ENCODE peak calls at places on chromosomes 6 and 20, in eight cellular contexts. N is PC-3, I is GM23248, K is HCT116, Z is MM.1S, V is hepatocyte, B is SK-N-SH, R is PC-9. X is an unnamed sample. For H3K9me2, the result is how much of the 10 kb centered on the place peaks cover.

GRCh38 chr20:38127011-38127621 is 38.0 kb downstream of the TGM2 start:
- DNase-seq in Z (no peak), N (peak), V (peak), R (peak), K (peak), I (peak), B (no peak), X (no peak)

GRCh38 chr6:23690650-23691049 is 435.4 kb upstream of the NRSN1 start:
- DNase-seq in I (no peak), B (no peak), Z (no peak), K (no peak), V (no peak), N (no peak), R (no peak), X (no peak)

GRCh38 chr20:62766071-62766450 is 30.2 kb upstream of the MRGBP start:
- DNase-seq in Z (no peak), N (no peak), V (no peak), B (no peak), I (no peak), K (no peak), R (no peak), X (no peak)

GRCh38 chr20:11917663-11918062 is at the start of gene BTBD3:
- DNase-seq in Z (peak), I (peak), B (peak), K (no peak), V (peak), N (no peak), R (no peak), X (no peak)

GRCh38 chr6:68159433-68159832 is 475.6 kb upstream of the ADGRB3 start:
- DNase-seq in Z (peak), R (no peak), V (no peak), K (no peak), N (no peak), I (no peak), B (no peak), X (no peak)

GRCh38 chr20:16410626-16411025 is 162.6 kb downstream of the KIF16B start:
- DNase-seq in K (no peak), I (no peak), N (no peak), R (no peak), V (no peak), Z (no peak), B (no peak), X (no peak)

GRCh38 chr6:88422831-88423230 is 256.7 kb upstream of the CNR1 start:
- DNase-seq in R (no peak), K (no peak), B (peak), V (no peak), N (peak), I (peak), Z (no peak), X (no peak)

GRCh38 chr6:152094992-152095592 is 287.6 kb downstream of the ESR1 start:
- DNase-seq in B (no peak), I (peak), N (peak), R (peak), V (peak), Z (no peak), K (peak), X (no peak)

GRCh38 chr6:53796451-53796780 is 1.6 kb downstream of the LRRC1 start:
- DNase-seq in B (no peak), Z (no peak), V (no peak), K (no peak), N (no peak), I (no peak), R (no peak), X (no peak)

GRCh38 chr6:39452746-39453145 is 130.2 kb upstream of the KCNK16 start:
- DNase-seq in I (peak), B (no peak), Z (no peak), N (no peak), R (no peak), K (no peak), V (no peak), X (no peak)

GRCh38 chr6:21749754-21750153 is 156.2 kb downstream of the SOX4 start:
- DNase-seq in B (peak), K (no peak), R (no peak), Z (no peak), I (no peak), N (no peak), V (no peak), X (no peak)

GRCh38 chr6:69846770-69847506 is 19.4 kb upstream of the COL19A1 start:
- DNase-seq in V (no peak), I (no peak), K (no peak), Z (no peak), R (no peak), B (no peak), N (no peak), X (no peak)

GRCh38 chr6:11172501-11173337 is 59.7 kb downstream of the NEDD9 start:
- DNase-seq in I (peak), Z (peak), K (peak), B (peak), V (peak), N (peak), R (no peak), X (peak)

GRCh38 chr6:15061908-15062307 is 184.0 kb upstream of the JARID2 start:
- DNase-seq in I (no peak), V (no peak), K (no peak), Z (no peak), N (no peak), B (no peak), R (no peak), X (no peak)

GRCh38 chr6:53300656-53301551 is 47.8 kb downstream of the ELOVL5 start:
- DNase-seq in K (no peak), B (no peak), I (peak), Z (no peak), V (no peak), N (no peak), R (no peak), X (no peak)

GRCh38 chr6:43059168-43060033 is at the start of the genes KLC4 and MRPL2:
- DNase-seq in N (peak), Z (peak), R (peak), V (peak), K (peak), B (peak), I (peak), X (peak)

GRCh38 chr6:170082067-170082466 is 208.8 kb downstream of the DLL1 start:
- DNase-seq in I (no peak), R (no peak), B (no peak), N (no peak), Z (no peak), V (no peak), K (no peak), X (no peak)

GRCh38 chr6:16136536-16137450 is 7.9 kb downstream of the MYLIP start:
- DNase-seq in K (peak), N (peak), Z (no peak), I (peak), R (peak), B (no peak), V (no peak), X (no peak)

GRCh38 chr6:113633638-113634037 is 223.5 kb upstream of the MARCKS start:
- DNase-seq in V (no peak), B (no peak), N (no peak), R (no peak), I (no peak), Z (no peak), K (no peak), X (no peak)

GRCh38 chr6:104597541-104598050 is 262.1 kb downstream of the HACE1 start:
- DNase-seq in B (no peak), V (no peak), I (peak), Z (no peak), K (no peak), R (no peak), N (peak), X (no peak)

GRCh38 chr6:119541132-119541905 is 191.8 kb upstream of the MAN1A1 start:
- DNase-seq in B (peak), I (peak), R (peak), Z (no peak), K (peak), N (peak), V (peak), X (no peak)

GRCh38 chr6:90256698-90257485 is 39.8 kb downstream of the BACH2 start:
- DNase-seq in B (no peak), I (peak), Z (no peak), V (no peak), K (no peak), N (peak), R (no peak), X (no peak)

GRCh38 chr6:107490568-107491058 is 696 bp downstream of the SOBP start:
- DNase-seq in V (peak), I (no peak), R (no peak), N (no peak), Z (no peak), B (peak), K (no peak), X (no peak)

GRCh38 chr6:139597087-139597763 is 222.8 kb upstream of the CITED2 start:
- DNase-seq in V (no peak), N (no peak), Z (no peak), B (no peak), K (no peak), I (peak), R (no peak), X (no peak)

GRCh38 chr20:10264166-10264558 is 45.5 kb downstream of the SNAP25 start:
- DNase-seq in B (no peak), Z (no peak), I (no peak), K (no peak), V (no peak), R (no peak), N (no peak), X (no peak)

GRCh38 chr20:45407067-45407745 is 883 bp upstream of the DBNDD2 start:
- DNase-seq in N (no peak), B (peak), Z (no peak), I (peak), V (peak), R (peak), K (no peak), X (no peak)

GRCh38 chr20:21433329-21433890 is 36.1 kb upstream of the NKX2-4 start:
- DNase-seq in I (peak), B (no peak), Z (no peak), V (peak), N (peak), K (no peak), R (no peak), X (no peak)

GRCh38 chr20:46040902-46041535 is 12.0 kb downstream of the SLC12A5 start:
- DNase-seq in V (peak), I (peak), R (no peak), N (peak), Z (peak), B (no peak), K (no peak), X (peak)

GRCh38 chr6:111776236-111777189 is 96.7 kb downstream of the FYN start:
- DNase-seq in K (no peak), Z (no peak), N (no peak), I (peak), R (peak), V (no peak), B (no peak), X (peak)

GRCh38 chr6:159217595-159218275 is 48.5 kb downstream of the FNDC1 start:
- DNase-seq in N (peak), Z (no peak), I (peak), K (peak), R (no peak), V (peak), B (peak), X (peak)

GRCh38 chr6:157908369-157909281 is 73.0 kb upstream of the SYNJ2 start:
- DNase-seq in V (no peak), K (no peak), I (no peak), B (no peak), N (no peak), Z (no peak), R (no peak), X (no peak)

GRCh38 chr6:71400852-71401251 is 112.2 kb downstream of the OGFRL1 start:
- DNase-seq in B (no peak), K (no peak), I (peak), Z (no peak), N (no peak), V (no peak), R (no peak), X (no peak)

GRCh38 chr6:21609881-21610329 is 16.4 kb downstream of the SOX4 start:
- DNase-seq in I (no peak), N (no peak), K (no peak), V (no peak), R (no peak), B (no peak), Z (no peak), X (no peak)

GRCh38 chr20:46367234-46367633 is 39.2 kb downstream of the ELMO2 start:
- DNase-seq in Z (no peak), V (no peak), B (no peak), I (no peak), K (no peak), N (no peak), R (no peak), X (no peak)

GRCh38 chr6:24874128-24874527 is 61.6 kb downstream of the RIPOR2 start:
- DNase-seq in R (no peak), V (no peak), K (no peak), I (no peak), N (no peak), B (no peak), Z (no peak), X (no peak)
- H3K9me2 ChIP-seq in R (under half), V (under half), K (under half), I (under half), N (under half), B (under half), Z (under half), X (under half)

GRCh38 chr6:44507014-44507413 is 119.5 kb downstream of the CDC5L start:
- DNase-seq in V (no peak), K (no peak), R (no peak), Z (no peak), N (no peak), I (no peak), B (no peak), X (no peak)

GRCh38 chr6:44505751-44506150 is 118.2 kb downstream of the CDC5L start:
- DNase-seq in K (no peak), B (no peak), N (no peak), Z (no peak), R (no peak), V (no peak), I (no peak), X (no peak)

GRCh38 chr6:44500074-44500473 is 112.6 kb downstream of the CDC5L start:
- DNase-seq in K (no peak), V (no peak), N (no peak), B (no peak), R (no peak), Z (no peak), I (no peak), X (no peak)

GRCh38 chr6:44504321-44504761 is 116.8 kb downstream of the CDC5L start:
- DNase-seq in Z (no peak), K (no peak), I (no peak), V (no peak), N (no peak), R (no peak), B (no peak), X (no peak)

DNA sequence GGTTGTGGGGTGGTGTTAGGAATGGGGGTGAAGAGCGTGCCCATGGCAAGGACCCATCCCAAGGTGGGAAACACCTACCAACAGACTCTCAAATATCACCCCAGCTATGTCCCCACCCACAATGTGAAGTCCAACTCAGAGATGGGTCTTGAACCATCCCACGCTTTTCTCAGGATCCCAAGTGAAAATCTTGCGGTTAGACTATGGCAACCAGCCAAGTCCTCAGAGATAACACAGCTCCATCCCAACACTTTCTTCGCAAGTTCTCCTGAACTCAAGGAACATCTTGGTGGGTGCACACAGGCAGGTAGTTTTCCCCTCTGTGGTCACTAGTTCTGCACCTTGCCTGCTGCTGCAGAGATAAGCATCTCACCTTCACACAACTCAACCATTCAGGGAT is 116.0 kb downstream of the CDC5L start:
- DNase-seq in B (no peak), I (no peak), V (no peak), R (no peak), N (no peak), Z (no peak), K (no peak), X (no peak)
- H3K9me2 ChIP-seq in B (under half), I (under half), V (under half), R (under half), N (under half), Z (under half), K (under half), X (under half)

DNA sequence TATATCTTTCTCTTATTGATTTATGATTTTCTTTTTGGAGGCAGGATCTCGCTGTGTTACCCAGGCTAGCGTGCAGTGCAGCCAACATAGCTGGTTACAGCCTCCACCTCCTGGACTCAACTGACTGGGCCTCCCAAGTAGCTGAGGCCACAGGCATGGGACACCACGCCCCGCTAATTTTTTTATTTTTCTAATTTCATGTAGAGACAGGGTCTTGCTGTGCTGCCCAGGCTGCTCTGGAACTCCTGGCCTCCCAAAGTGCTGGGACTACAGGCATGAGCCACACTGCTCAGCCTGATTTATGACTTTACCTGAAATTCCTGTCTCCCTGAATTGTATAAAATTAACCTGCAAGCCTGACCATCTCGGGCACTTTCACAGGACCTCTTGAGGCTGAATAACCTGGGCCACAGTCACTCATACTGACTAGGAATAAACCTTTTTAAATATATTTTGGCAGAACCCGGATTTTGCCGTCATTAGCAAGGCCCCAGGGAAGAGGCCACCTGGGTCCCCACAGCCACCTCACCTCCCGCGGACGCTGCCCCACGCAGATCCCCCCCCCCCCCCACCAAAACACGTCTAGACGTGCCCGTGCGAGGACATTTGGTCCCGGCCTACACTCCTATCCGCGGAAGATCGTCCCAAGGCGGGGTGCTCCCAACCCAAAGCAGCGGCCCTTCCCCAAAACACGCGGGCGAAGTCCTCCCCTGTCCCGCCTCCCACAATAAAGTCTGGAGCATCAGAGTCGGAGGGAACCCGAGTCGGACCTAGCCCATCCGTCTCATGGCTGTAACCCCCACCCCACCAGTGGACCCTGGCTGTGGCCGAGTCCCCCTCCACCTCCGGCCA is 895 bp downstream of the ZNF337 start:
- DNase-seq in Z (no peak), K (no peak), N (peak), V (peak), B (no peak), R (no peak), I (peak), X (peak)
- H3K9me2 ChIP-seq in Z (under half), K (under half), N (under half), V (under half), B (under half), R (under half), I (under half), X (under half)

GRCh38 chr6:12548526-12548925 is 168.0 kb upstream of the PHACTR1 start:
- DNase-seq in Z (no peak), R (no peak), N (no peak), V (no peak), B (no peak), I (peak), K (no peak), X (no peak)
- H3K9me2 ChIP-seq in Z (under half), R (under half), N (under half), V (under half), B (under half), I (under half), K (under half), X (under half)

GRCh38 chr6:141056945-141057635 is 1075.6 kb upstream of the GJE1 start:
- DNase-seq in V (no peak), R (no peak), K (no peak), N (no peak), I (no peak), Z (peak), B (no peak), X (no peak)
- H3K9me2 ChIP-seq in V (under half), R (under half), K (under half), N (under half), I (under half), Z (under half), B (under half), X (under half)

DNA sequence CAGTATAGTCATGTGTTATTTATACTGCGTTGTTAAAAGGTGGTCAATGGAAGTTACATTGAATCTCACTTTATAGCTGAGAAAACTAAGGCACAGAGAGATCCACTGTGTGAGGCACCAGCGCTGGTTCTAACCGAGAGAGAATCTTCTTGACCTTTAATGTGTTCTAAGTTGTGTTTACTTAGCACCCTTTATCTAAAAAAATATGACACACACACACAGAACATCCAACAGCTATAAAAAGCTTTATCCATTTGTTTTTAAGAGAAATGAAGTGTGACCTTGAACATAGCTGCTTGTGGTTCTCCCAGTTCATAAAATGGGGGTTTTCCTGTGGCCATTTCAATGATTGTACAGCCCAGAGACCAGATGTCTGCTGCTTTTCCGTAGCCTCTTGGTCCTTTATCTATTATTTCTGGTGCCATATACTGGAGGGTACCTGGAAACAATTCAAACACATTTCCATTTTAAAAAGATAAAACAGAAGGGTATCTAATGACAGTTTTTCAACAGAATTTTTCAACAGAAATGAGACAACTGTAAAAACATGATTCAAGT is 54.8 kb upstream of the MAP7 start:
- DNase-seq in R (no peak), V (no peak), I (no peak), B (no peak), Z (no peak), N (no peak), K (no peak), X (no peak)
- H3K9me2 ChIP-seq in R (under half), V (under half), I (under half), B (under half), Z (under half), N (under half), K (under half), X (under half)

GRCh38 chr6:36836091-36836770 is 3.0 kb downstream of the CPNE5 start:
- DNase-seq in I (no peak), Z (no peak), K (no peak), B (no peak), V (no peak), N (no peak), R (no peak), X (peak)

GRCh38 chr6:36837686-36838085 is 1.6 kb downstream of the CPNE5 start:
- DNase-seq in N (no peak), K (no peak), I (no peak), Z (no peak), B (no peak), V (no peak), R (no peak), X (no peak)

GRCh38 chr6:36834576-36835293 is 4.5 kb downstream of the CPNE5 start:
- DNase-seq in N (no peak), R (no peak), B (peak), K (no peak), Z (no peak), V (no peak), I (no peak), X (no peak)

GRCh38 chr6:36838896-36839818 is at the start of gene CPNE5:
- DNase-seq in K (no peak), Z (no peak), B (peak), I (peak), V (peak), R (no peak), N (no peak), X (no peak)

GRCh38 chr6:36836771-36837339 is 2.4 kb downstream of the CPNE5 start:
- DNase-seq in N (no peak), B (no peak), I (no peak), K (no peak), R (no peak), Z (no peak), V (no peak), X (no peak)
- H3K9me2 ChIP-seq in N (under half), B (under half), I (under half), K (under half), R (under half), Z (under half), V (under half), X (under half)

GRCh38 chr6:5624256-5624655 is 362.9 kb downstream of the FARS2 start:
- DNase-seq in B (no peak), V (no peak), K (no peak), R (no peak), N (no peak), Z (no peak), I (no peak), X (no peak)

GRCh38 chr6:5619249-5619648 is 357.9 kb downstream of the FARS2 start:
- DNase-seq in R (no peak), K (no peak), Z (no peak), V (no peak), I (no peak), B (no peak), N (no peak), X (no peak)

GRCh38 chr6:5622276-5623005 is 361.1 kb downstream of the FARS2 start:
- DNase-seq in K (no peak), N (no peak), I (no peak), R (no peak), Z (no peak), B (no peak), V (no peak), X (no peak)

GRCh38 chr6:5626727-5627426 is 365.6 kb downstream of the FARS2 start:
- DNase-seq in B (no peak), R (no peak), Z (peak), N (no peak), V (no peak), I (no peak), K (no peak), X (peak)

GRCh38 chr6:5623769-5624168 is 362.5 kb downstream of the FARS2 start:
- DNase-seq in K (no peak), Z (no peak), N (no peak), R (no peak), B (no peak), I (no peak), V (no peak), X (no peak)
- H3K9me2 ChIP-seq in K (under half), Z (under half), N (under half), R (under half), B (under half), I (under half), V (under half), X (under half)